ENCODE peak calls at places on chromosome 2, in ten cellular contexts. T is tibial artery, B is fibroblast of pulmonary artery, H is foreskin fibroblast, U is heart left ventricle, V is fibroblast of the aortic adventitia, Z is cardiac fibroblast, A is brain microvascular endothelial cell, N is HFFc6, S is heart right ventricle. I is an unnamed sample.

GRCh38 chr2:53970898-53971681 is at the start of gene PSME4:
- DNase-seq in T (peak), U (peak), H (peak), A (peak), N (peak), B (peak), Z (peak), S (peak), V (peak), I (peak)

GRCh38 chr2:145408980-145409379 is 889.1 kb upstream of the ZEB2 start:
- DNase-seq in S (no peak), N (peak), T (no peak), U (no peak), Z (no peak), A (no peak), V (no peak), H (no peak), B (peak), I (no peak)

GRCh38 chr2:222751821-222752719 is 80.6 kb downstream of the MOGAT1 start:
- DNase-seq in S (no peak), B (no peak), V (no peak), Z (no peak), U (no peak), N (no peak), H (no peak), A (no peak), T (no peak), I (no peak)

GRCh38 chr2:71640459-71640858 is 187.1 kb downstream of the DYSF start:
- DNase-seq in B (no peak), T (no peak), A (no peak), U (no peak), H (no peak), Z (no peak), V (no peak), N (no peak), S (no peak), I (no peak)

GRCh38 chr2:122191331-122191730 is 435.9 kb downstream of the TSN start:
- DNase-seq in A (peak), T (no peak), N (peak), S (no peak), Z (peak), H (no peak), B (peak), V (no peak), U (no peak), I (no peak)

GRCh38 chr2:239300871-239301742 is 99.7 kb downstream of the HDAC4 start:
- DNase-seq in T (peak), B (no peak), Z (no peak), H (no peak), N (no peak), U (no peak), A (no peak), S (no peak), V (no peak), I (no peak)

GRCh38 chr2:88638743-88639142 is 11.5 kb upstream of the EIF2AK3 start:
- DNase-seq in B (no peak), Z (peak), N (peak), H (no peak), U (no peak), A (no peak), V (peak), T (no peak), S (no peak), I (no peak)

GRCh38 chr2:177551989-177552413 is 159.4 kb downstream of the AGPS start:
- DNase-seq in H (no peak), V (peak), S (peak), N (no peak), Z (no peak), T (peak), U (no peak), A (no peak), B (no peak), I (no peak)

GRCh38 chr2:202249521-202249850 is 11.1 kb upstream of the SUMO1 start:
- DNase-seq in U (no peak), B (no peak), V (no peak), S (no peak), N (no peak), A (no peak), H (no peak), Z (no peak), T (no peak), I (no peak)

GRCh38 chr2:96815326-96816126 is 542 bp upstream of the CNNM3 start:
- DNase-seq in N (peak), S (no peak), H (peak), A (peak), Z (peak), B (peak), T (no peak), U (no peak), V (peak), I (no peak)

GRCh38 chr2:26495705-26496271 is 17.9 kb upstream of the OTOF start:
- DNase-seq in H (no peak), A (no peak), B (no peak), U (no peak), N (no peak), S (no peak), Z (no peak), T (no peak), V (no peak), I (no peak)

GRCh38 chr2:43000242-43001054 is 208.1 kb upstream of the HAAO start:
- DNase-seq in T (peak), Z (no peak), S (no peak), B (no peak), A (no peak), U (no peak), N (no peak), H (no peak), V (no peak), I (no peak)

GRCh38 chr2:69013123-69013836 is at the start of gene ANTXR1:
- DNase-seq in Z (peak), T (peak), N (peak), A (peak), U (peak), V (peak), B (peak), H (peak), S (peak), I (peak)

GRCh38 chr2:29923110-29923721 is 1.8 kb upstream of the ALK start:
- DNase-seq in U (no peak), H (peak), Z (peak), B (peak), T (no peak), A (peak), N (peak), S (peak), V (peak), I (no peak)

GRCh38 chr2:200533754-200534153 is 7.7 kb downstream of the SGO2 start:
- DNase-seq in T (no peak), H (no peak), B (no peak), N (no peak), U (no peak), V (peak), S (no peak), A (no peak), Z (peak), I (no peak)

GRCh38 chr2:39942970-39943369 is 163.9 kb upstream of the THUMPD2 start:
- DNase-seq in N (peak), B (peak), A (peak), Z (peak), H (peak), V (peak), T (no peak), U (no peak), S (no peak), I (no peak)

GRCh38 chr2:11540148-11540995 is 6.5 kb downstream of the GREB1 start:
- DNase-seq in V (no peak), N (no peak), Z (no peak), T (no peak), H (no peak), A (no peak), U (no peak), B (no peak), S (peak), I (no peak)

GRCh38 chr2:224786848-224787247 is 70.7 kb upstream of the CCDC195 start:
- DNase-seq in H (no peak), S (no peak), T (no peak), N (no peak), B (no peak), Z (no peak), U (no peak), A (no peak), V (no peak), I (no peak)

GRCh38 chr2:163732718-163733117 is 3.1 kb downstream of the FIGN start:
- DNase-seq in V (peak), Z (no peak), U (no peak), B (no peak), T (no peak), N (no peak), H (no peak), A (no peak), S (no peak), I (no peak)

GRCh38 chr2:219433666-219434467 is 776 bp upstream of the SPEG start:
- DNase-seq in Z (peak), H (peak), S (no peak), V (peak), B (peak), T (peak), U (no peak), A (peak), N (peak), I (no peak)

GRCh38 chr2:98282109-98282508 is 64.1 kb upstream of the CNGA3 start:
- DNase-seq in H (no peak), Z (no peak), S (no peak), B (no peak), U (no peak), V (peak), T (no peak), A (no peak), N (no peak), I (no peak)

GRCh38 chr2:71466301-71467179 is 13.2 kb downstream of the DYSF start:
- DNase-seq in B (no peak), H (peak), Z (no peak), T (no peak), N (no peak), A (no peak), U (peak), S (peak), V (no peak), I (no peak)

GRCh38 chr2:69549421-69549820 is 94.1 kb downstream of the AAK1 start:
- DNase-seq in A (peak), H (no peak), U (no peak), V (peak), B (peak), T (no peak), Z (peak), S (no peak), N (peak), I (no peak)

GRCh38 chr2:649461-650342 is 27.5 kb downstream of the TMEM18 start:
- DNase-seq in N (no peak), B (no peak), H (no peak), T (no peak), A (no peak), V (no peak), S (no peak), Z (no peak), U (no peak), I (no peak)

GRCh38 chr2:177161741-177162440 is 50.7 kb upstream of the HNRNPA3 start:
- DNase-seq in V (peak), Z (peak), N (peak), U (no peak), H (no peak), B (peak), S (no peak), T (no peak), A (peak), I (no peak)

GRCh38 chr2:206942799-206943478 is 3.6 kb downstream of the CPO start:
- DNase-seq in Z (no peak), U (no peak), N (no peak), H (no peak), T (no peak), V (no peak), A (no peak), S (no peak), B (no peak), I (no peak)

GRCh38 chr2:207771421-207771820 is 1.7 kb upstream of the FZD5 start:
- DNase-seq in T (no peak), H (no peak), A (no peak), S (no peak), Z (no peak), B (no peak), V (no peak), N (no peak), U (no peak), I (no peak)

GRCh38 chr2:100195942-100196341 is 53.6 kb upstream of the AFF3 start:
- DNase-seq in V (no peak), T (no peak), H (no peak), Z (no peak), S (no peak), N (no peak), B (no peak), U (no peak), A (no peak), I (no peak)

GRCh38 chr2:150274108-150274507 is 213.4 kb downstream of the RND3 start:
- DNase-seq in H (peak), S (no peak), A (peak), N (peak), T (no peak), B (no peak), U (no peak), Z (no peak), V (no peak), I (no peak)

GRCh38 chr2:30707304-30707903 is 99.8 kb downstream of the CAPN13 start:
- DNase-seq in S (no peak), V (no peak), Z (no peak), A (no peak), H (no peak), B (no peak), U (no peak), T (peak), N (no peak), I (no peak)

GRCh38 chr2:44804406-44805235 is 136.9 kb upstream of the SIX3 start:
- DNase-seq in N (no peak), Z (no peak), H (no peak), B (no peak), T (no peak), V (no peak), A (no peak), U (no peak), S (no peak), I (no peak)

GRCh38 chr2:171347158-171347557 is 86.6 kb downstream of the METTL8 start:
- DNase-seq in V (peak), U (no peak), T (no peak), H (no peak), S (no peak), A (peak), Z (peak), B (no peak), N (peak), I (no peak)

DNA sequence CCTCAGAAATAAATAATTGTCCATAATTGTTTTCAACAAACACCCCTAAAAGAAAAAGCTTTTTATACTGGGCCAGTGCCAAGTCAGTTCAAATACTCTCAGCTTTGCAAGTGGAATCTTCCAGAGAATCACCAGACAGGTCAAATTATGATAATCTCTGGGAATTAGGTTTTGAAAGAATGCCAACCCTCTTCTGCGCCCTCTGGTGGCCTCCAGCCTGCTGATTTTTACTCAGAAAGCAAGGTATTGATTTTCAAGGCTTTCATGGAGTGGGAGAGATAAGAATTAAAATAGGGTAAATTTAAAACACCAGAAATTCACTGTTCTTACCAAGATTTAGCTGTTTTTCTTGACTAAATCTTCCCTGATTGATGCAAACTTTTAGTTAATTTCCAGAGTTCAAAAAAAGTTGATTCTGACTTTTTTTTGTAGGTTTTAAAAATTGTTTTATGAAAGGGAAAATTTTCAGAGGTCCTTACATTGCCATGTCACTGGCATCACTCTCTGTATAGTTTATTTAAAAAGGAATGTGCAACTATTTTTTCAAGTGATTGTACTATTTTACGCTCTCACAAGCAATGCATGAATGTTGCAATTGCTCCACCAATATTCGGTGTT is 282.9 kb upstream of the TNP1 start:
- DNase-seq in B (peak), N (peak), H (peak), Z (peak), S (no peak), U (no peak), T (no peak), A (peak), V (peak), I (no peak)
- TF ChIP-seq CTCF in B (peak), N (peak), H (peak), Z (peak), S (peak), U (no peak), T (peak), A (peak), V (peak), I (peak)

GRCh38 chr2:9951522-9952285 is at the start of gene GRHL1:
- DNase-seq in N (peak), V (peak), T (peak), B (peak), Z (peak), H (peak), S (peak), A (peak), U (peak), I (peak)

GRCh38 chr2:9951272-9951521 is 296 bp upstream of the GRHL1 start:
- DNase-seq in V (no peak), S (no peak), H (no peak), B (no peak), N (no peak), Z (no peak), A (no peak), U (no peak), T (no peak), I (no peak)

GRCh38 chr2:9949239-9949991 is 2.1 kb upstream of the GRHL1 start:
- DNase-seq in T (no peak), S (no peak), B (no peak), H (no peak), Z (no peak), A (no peak), V (no peak), U (no peak), N (no peak), I (no peak)

GRCh38 chr2:9949992-9950520 is 1.4 kb upstream of the GRHL1 start:
- DNase-seq in Z (no peak), B (no peak), S (no peak), A (no peak), T (no peak), U (no peak), H (no peak), N (no peak), V (no peak), I (no peak)

DNA sequence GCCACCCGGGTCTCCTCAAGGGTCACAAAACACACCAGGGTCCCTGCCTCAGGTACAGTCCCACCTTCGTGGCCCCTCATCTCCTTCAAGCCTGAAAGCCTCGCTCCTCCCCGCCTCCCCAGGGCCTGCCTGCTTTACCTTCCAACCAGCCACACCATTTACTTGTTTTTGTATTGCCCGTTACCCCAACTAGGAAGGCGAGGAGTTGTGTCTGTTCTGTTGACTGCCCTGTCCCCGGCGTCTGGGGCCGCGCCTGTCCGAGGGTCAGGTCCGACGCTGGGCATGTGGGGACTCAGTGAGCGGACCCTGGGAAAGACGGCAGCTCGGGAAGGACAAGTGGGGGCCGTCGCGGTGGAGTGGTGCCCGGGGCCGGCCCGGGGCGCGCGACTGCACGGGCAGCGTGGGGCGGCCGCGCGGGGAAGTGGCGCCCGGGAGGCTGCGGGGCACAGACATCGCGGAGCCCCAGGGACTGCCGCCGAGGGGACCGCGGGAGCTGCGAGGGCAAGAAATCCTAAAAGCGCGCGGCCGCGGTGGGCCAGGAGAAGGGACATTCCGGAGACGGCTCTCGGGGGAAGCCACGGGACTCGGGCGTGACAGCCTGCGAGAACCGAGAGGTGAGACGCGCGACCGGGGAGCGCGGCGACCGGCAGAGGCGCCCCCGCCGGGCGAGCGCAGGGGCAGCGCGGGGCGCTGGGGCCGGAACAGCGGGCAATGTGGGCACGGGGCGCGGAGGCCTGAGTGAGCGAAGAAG is 797 bp upstream of the GRHL1 start:
- DNase-seq in U (peak), B (no peak), A (no peak), V (no peak), H (no peak), Z (no peak), N (no peak), S (peak), T (no peak), I (peak)
- TF ChIP-seq CTCF in U (no peak), B (no peak), A (no peak), V (no peak), H (no peak), Z (no peak), N (peak), S (peak), T (peak), I (no peak)

DNA sequence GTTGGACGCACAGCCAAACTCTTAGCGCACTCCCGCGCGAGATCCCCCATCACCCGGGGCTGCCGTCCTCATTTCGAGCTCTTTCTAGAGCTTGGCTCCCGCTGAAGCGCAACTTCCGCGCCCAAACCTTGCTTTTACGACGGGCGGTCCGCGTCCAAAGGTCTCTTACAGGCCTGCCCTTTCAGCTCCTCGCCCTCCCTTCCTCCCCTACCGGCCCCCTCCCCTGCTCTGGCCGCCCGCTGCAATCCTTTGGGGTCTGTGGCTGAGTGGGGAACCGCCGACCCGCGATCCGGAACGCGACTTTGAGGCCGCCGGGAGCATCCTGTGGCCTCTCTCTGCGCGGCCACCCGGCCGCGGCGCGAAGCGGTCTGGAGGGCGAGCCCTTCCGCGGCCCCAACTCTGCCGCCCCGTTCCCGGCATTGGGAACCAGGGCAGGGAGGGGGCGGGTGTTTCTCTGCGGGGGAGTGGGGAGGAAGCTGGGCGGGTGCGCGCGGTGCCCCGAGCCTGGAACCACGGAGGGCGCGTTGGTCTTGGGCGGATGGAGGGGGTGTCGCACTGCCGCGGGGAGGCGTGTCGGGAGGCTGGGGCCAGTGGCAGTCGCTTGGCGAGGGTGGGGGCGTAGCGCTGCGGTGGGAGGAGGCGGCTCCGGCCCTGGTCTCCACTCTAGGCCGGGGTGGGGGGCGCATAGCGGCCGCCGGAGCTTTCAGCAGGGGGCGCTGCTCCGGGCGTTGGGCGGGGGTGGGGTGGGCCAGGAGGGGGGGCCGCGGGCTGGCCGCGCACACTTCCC is at the start of gene GDF7:
- DNase-seq in T (peak), Z (no peak), V (peak), S (peak), N (no peak), U (no peak), A (no peak), B (no peak), H (no peak), I (no peak)
- TF ChIP-seq CTCF in T (no peak), Z (peak), V (no peak), S (peak), N (peak), U (peak), A (peak), B (no peak), H (peak), I (no peak)

DNA sequence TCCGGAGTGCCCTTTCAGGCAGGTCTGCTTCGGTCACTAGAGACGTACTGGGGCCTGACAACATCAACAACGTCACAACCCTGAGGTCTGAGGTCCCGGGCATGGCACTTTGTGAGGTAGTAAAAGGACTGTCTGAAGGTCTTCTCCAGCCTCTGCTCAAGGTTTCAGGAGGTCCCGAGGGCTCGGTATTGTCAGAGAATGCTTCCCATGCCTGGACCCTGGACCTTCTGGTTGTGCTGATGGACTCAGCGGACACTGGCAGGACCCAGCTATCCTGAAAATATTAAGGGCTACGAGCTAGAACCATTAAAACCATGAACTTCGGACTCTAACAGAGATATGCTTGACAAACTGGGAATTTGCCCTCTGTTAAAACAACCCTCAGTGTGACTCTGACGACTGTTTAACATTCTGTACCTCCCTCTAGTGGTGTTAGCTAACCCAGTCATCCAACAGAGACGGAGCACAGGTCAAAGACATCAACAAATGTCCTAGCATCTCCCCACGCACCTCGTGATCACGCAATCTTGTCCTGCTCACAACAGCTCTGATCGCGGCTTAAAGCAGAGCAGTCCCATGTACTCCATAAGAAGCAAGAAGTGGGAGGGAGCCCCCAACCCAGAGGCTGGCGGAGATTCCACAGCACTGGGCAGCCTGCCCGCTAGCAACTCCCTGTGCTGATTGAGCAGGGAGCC is 96.5 kb downstream of the CCDC93 start:
- DNase-seq in N (peak), S (no peak), U (no peak), V (peak), H (peak), A (no peak), T (no peak), B (peak), Z (peak), I (no peak)
- TF ChIP-seq CTCF in N (peak), S (peak), U (peak), V (peak), H (peak), A (peak), T (no peak), B (peak), Z (peak), I (no peak)

I was measured in natural killer cell.